ENCODE peak calls at places on chromosomes 7 and 10, in nine cellular contexts. Q, S, N, M, X, J, U, W and O are unnamed samples. For H3K36me3, the result is how much of the 10 kb centered on the place peaks cover.

GRCh38 chr10:124743188-124744046 is 761 bp downstream of the FAM53B start:
- DNase-seq in Q (no peak), S (no peak), N (no peak), M (peak), X (no peak), J (no peak), U (peak), W (peak), O (peak)

GRCh38 chr10:133115453-133115842 is 27.7 kb downstream of the ADGRA1 start:
- DNase-seq in Q (no peak), S (no peak), N (no peak), M (no peak), X (no peak), J (no peak), U (no peak), W (no peak), O (no peak)

GRCh38 chr7:116984917-116985316 is 31.6 kb downstream of the ST7 start:
- DNase-seq in Q (no peak), S (no peak), N (no peak), M (no peak), X (no peak), J (no peak), U (no peak), W (no peak), O (no peak)

GRCh38 chr10:31467791-31468535 is 148.9 kb downstream of the ZEB1 start:
- DNase-seq in Q (no peak), S (peak), N (peak), M (peak), X (peak), J (no peak), U (no peak), W (no peak), O (no peak)

GRCh38 chr10:32939296-32940111 is 18.5 kb downstream of the ITGB1 start:
- DNase-seq in Q (no peak), S (no peak), N (no peak), M (peak), X (no peak), J (no peak), U (no peak), W (no peak), O (no peak)

GRCh38 chr10:46223064-46223480 is 63.7 kb upstream of the ANTXRL start:
- DNase-seq in Q (no peak), S (no peak), N (no peak), M (no peak), X (no peak), J (no peak), U (no peak), W (peak), O (no peak)

GRCh38 chr10:87842220-87842641 is 21.1 kb downstream of the KLLN start:
- DNase-seq in Q (no peak), S (peak), N (peak), M (peak), X (peak), J (no peak), U (no peak), W (no peak), O (no peak)

GRCh38 chr10:71816421-71816851 is 34.6 kb downstream of the PSAP start:
- DNase-seq in Q (no peak), S (no peak), N (no peak), M (no peak), X (no peak), J (no peak), U (no peak), W (no peak), O (no peak)

GRCh38 chr10:85614981-85615380 is 751.6 kb downstream of the GRID1 start:
- DNase-seq in Q (no peak), S (no peak), N (no peak), M (no peak), X (no peak), J (no peak), U (no peak), W (no peak), O (no peak)

GRCh38 chr7:106099539-106099938 is 12.6 kb downstream of the SYPL1 start:
- DNase-seq in Q (no peak), S (no peak), N (no peak), M (no peak), X (no peak), J (no peak), U (no peak), W (no peak), O (no peak)

GRCh38 chr7:106098889-106099288 is 13.2 kb downstream of the SYPL1 start:
- DNase-seq in Q (no peak), S (no peak), N (no peak), M (no peak), X (no peak), J (no peak), U (no peak), W (no peak), O (no peak)

GRCh38 chr7:106092204-106092603 is 19.9 kb downstream of the SYPL1 start:
- DNase-seq in Q (no peak), S (no peak), N (no peak), M (no peak), X (no peak), J (no peak), U (no peak), W (no peak), O (no peak)

GRCh38 chr7:106095634-106096033 is 16.5 kb downstream of the SYPL1 start:
- DNase-seq in Q (no peak), S (no peak), N (no peak), M (no peak), X (no peak), J (no peak), U (no peak), W (no peak), O (no peak)

DNA sequence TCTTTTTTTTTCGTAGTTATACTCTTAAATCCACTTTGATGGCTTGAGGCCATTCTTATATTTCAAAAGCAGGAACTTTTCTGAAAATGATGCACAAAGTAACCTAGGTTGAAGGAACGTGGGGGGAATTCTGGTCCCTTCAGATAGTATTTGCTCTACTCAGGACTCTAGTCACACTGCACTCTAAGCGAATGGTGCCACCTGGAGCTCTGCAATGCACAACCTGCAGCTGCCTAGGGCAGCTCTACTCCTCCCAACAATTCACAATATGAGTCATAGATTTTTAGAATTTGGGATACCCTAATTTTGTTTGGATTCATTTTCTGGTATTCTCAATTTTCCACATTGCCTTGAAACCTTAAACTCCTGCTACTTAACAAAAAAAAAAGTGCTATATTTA is 17.3 kb downstream of the SYPL1 start:
- DNase-seq in Q (no peak), S (no peak), N (no peak), M (no peak), X (no peak), J (no peak), U (no peak), W (no peak), O (no peak)
- TF ChIP-seq CTCF in Q (no peak), S (peak), N (peak), M (peak), X (no peak), J (no peak), U (no peak), W (peak), O (peak)

GRCh38 chr7:5217851-5218331 is 27.9 kb downstream of the WIPI2 start:
- DNase-seq in Q (no peak), S (peak), N (no peak), M (no peak), X (no peak), J (no peak), U (no peak), W (no peak), O (no peak)

GRCh38 chr7:5215313-5215712 is 25.3 kb downstream of the WIPI2 start:
- DNase-seq in Q (no peak), S (peak), N (no peak), M (no peak), X (no peak), J (no peak), U (no peak), W (no peak), O (no peak)

GRCh38 chr7:5217396-5217795 is 27.4 kb downstream of the WIPI2 start:
- DNase-seq in Q (no peak), S (peak), N (no peak), M (no peak), X (no peak), J (no peak), U (no peak), W (no peak), O (no peak)

GRCh38 chr7:5218564-5219360 is 28.7 kb downstream of the WIPI2 start:
- DNase-seq in Q (peak), S (peak), N (no peak), M (no peak), X (no peak), J (no peak), U (no peak), W (no peak), O (peak)

DNA sequence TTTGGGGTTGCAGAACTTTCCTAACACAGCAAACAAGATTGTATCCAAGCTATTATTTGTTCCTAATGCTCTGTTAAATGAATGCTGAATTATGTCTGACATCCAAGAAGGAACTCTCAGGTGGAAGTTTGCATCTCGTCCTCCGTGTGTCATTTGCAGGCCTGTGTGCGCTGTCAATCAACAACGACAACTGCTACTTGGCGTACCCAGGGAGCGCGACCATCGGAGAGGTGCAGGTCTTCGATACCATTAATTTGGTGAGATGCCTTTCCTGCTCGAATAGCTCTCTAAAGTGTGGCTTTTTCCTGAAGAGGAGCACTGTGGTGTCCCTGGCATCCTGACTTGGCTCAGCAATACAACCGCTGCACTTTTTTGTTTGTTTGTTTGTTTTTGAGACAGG is 26.9 kb downstream of the WIPI2 start:
- DNase-seq in Q (no peak), S (peak), N (no peak), M (no peak), X (no peak), J (no peak), U (no peak), W (no peak), O (no peak)
- H3K36me3 ChIP-seq in Q (under half), S (half or more), N (under half), M (under half), X (half or more), J (under half), U (half or more), W (half or more), O (under half)

DNA sequence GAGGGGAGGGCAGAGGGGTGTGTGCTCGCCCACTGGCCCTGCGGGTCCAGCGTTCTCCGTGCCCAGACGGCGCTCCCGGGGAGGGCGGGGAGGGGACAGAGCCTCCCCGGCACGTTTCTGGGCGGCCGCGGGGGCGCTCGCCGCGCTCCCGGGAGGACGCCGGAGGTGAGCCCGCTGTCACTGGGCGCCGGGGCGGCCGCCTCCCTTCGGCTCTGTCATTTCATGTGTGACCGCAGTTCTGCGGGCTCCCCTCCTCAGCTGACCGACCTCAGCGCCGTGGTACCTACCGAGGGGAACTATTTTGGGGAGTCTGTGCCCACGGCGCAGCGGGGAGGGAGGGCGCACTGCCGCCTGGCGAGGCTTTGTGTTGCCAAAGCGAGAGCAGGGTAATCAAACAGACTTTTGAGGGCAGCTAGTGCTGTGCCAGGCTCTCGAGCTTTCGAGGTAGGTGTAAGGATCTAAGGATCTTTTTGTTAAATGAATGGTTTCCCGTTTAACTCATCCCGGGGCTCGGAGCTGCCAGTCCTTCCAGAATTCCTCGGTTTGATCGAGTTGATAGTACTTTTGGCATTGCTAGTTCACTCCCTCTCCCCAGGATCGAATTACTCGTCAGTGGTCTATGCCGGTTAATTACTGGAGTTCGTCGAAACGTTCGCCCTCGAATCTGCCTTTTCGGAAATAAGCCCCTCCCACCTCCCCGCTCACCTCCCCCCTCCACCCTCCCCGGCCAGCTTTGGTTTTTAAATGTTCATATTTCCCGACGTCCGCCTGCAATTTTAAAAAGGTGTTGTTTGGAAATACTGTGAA is 1.9 kb downstream of the ARID5B start:
- DNase-seq in Q (peak), S (no peak), N (no peak), M (peak), X (peak), J (peak), U (no peak), W (peak), O (peak)
- TF ChIP-seq CTCF in Q (peak), S (peak), N (peak), M (peak), X (peak), J (peak), U (peak), W (peak), O (peak)

DNA sequence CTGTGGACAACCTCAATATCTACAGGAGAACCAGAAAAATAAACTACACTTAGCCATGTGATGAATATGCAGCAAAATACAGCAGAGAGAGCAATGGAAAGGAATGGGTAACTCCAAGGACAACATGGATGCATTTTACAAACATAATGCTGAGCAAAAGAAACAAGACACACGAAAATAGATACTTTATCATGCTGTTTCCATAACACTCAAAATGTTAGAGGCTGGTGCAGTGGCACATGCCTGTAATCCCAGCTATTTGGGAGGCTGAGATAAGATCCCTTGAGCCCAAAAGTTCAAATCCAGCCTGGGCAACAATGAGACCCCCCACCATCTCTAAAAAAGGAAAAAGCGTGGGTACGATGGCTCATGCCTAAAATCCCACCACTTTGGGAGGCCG is 8.3 kb downstream of the BCL7B start:
- DNase-seq in Q (no peak), S (no peak), N (no peak), M (no peak), X (no peak), J (no peak), U (no peak), W (no peak), O (no peak)
- H3K36me3 ChIP-seq in Q (under half), S (half or more), N (under half), M (under half), X (half or more), J (under half), U (under half), W (half or more), O (under half)

DNA sequence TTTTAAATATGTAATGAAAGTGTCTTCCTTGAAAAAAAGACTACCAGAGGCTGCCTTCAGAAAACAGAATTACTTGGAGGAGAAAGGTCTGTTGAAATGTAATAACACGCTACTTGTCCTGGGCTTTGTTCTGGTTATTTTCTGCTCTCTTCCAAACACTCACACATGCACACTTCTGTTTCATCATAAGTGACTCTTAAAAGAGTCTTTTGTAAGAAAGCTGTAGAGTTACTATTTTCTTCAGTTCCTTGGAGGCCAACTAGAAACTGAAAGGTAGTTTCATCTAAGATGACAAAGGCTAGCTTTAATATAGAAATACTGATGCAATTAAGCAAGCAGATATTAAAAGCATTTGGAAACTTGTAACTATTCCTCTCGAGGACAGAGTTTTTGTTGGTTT is 39.1 kb downstream of the TASOR2 start:
- DNase-seq in Q (no peak), S (no peak), N (no peak), M (no peak), X (no peak), J (no peak), U (no peak), W (no peak), O (no peak)
- TF ChIP-seq CTCF in Q (no peak), S (no peak), N (no peak), M (no peak), X (no peak), J (no peak), U (no peak), W (no peak), O (no peak)

DNA sequence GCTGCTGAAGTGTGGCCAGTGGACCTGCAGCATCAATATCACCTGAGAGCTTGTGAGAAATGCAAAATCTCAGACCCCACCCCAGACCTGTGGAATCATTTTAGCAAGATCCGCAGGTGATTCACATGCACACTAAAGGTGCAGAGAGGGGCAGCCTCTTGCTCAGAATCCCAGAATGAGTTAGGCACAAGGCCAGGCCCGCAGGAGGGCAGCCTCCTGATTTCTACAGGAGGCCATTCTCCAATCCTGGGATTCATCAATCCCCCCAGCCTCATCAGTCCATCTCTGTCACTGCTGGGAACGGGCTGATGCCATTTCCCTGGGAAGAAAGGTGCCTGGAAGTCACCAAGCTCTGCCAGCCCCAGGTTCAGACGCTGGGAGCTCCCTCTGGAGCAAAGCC is 63.0 kb upstream of the GPR26 start:
- DNase-seq in Q (no peak), S (no peak), N (no peak), M (no peak), X (no peak), J (no peak), U (no peak), W (no peak), O (no peak)
- H3K36me3 ChIP-seq in Q (under half), S (under half), N (under half), M (under half), X (under half), J (under half), U (under half), W (under half), O (under half)